ENCODE peak calls at places on chromosomes 7 and 10, in eight cellular contexts. C is effector CD4-positive, alpha-beta T cell; L is HFF-Myc; T is stimulated activated CD4-positive, alpha-beta T cell treated with anti-CD3 and anti-CD28 coated beads, Interleukin-1b, Interleukin-23, amount 100 ng/mL, for 24 hours; I is NCI-H2081; D is GOT3; K is iPS-NIHi11; H is heart left ventricle. S is an unnamed sample.

GRCh38 chr7:26202019-26202985 is 757 bp downstream of the CBX3 start:
- DNase-seq in C (peak), L (no peak), T (peak), I (peak), D (no peak), K (peak), H (peak), S (peak)

GRCh38 chr7:106681815-106682495 is 21.0 kb upstream of the CCDC71L start:
- DNase-seq in C (no peak), L (no peak), T (no peak), I (no peak), D (no peak), K (no peak), H (no peak), S (no peak)

GRCh38 chr7:28802450-28802849 is 155.7 kb downstream of the TRIL start:
- DNase-seq in C (no peak), L (no peak), T (no peak), I (no peak), D (no peak), K (no peak), H (no peak), S (no peak)

GRCh38 chr7:29839302-29839701 is 33.0 kb downstream of the WIPF3 start:
- DNase-seq in C (no peak), L (peak), T (no peak), I (no peak), D (no peak), K (no peak), H (peak), S (no peak)

GRCh38 chr10:124992462-124993344 is 50.8 kb downstream of the ZRANB1 start:
- DNase-seq in C (no peak), L (peak), T (no peak), I (peak), D (no peak), K (peak), H (peak), S (peak)

GRCh38 chr7:4042402-4042801 is 639.7 kb upstream of the FOXK1 start:
- DNase-seq in C (no peak), L (no peak), T (no peak), I (peak), D (no peak), K (no peak), H (no peak), S (no peak)

GRCh38 chr10:74898201-74898976 is 72.0 kb downstream of the KAT6B start:
- DNase-seq in C (no peak), L (no peak), T (no peak), I (no peak), D (no peak), K (no peak), H (no peak), S (no peak)

GRCh38 chr7:120725376-120726039 is 132.4 kb downstream of the TSPAN12 start:
- DNase-seq in C (no peak), L (peak), T (no peak), I (peak), D (no peak), K (peak), H (no peak), S (no peak)

GRCh38 chr7:75798770-75799169 is 14.8 kb downstream of the CCL24 start:
- DNase-seq in C (no peak), L (no peak), T (no peak), I (no peak), D (no peak), K (no peak), H (no peak), S (no peak)

GRCh38 chr7:107170051-107170661 is 1.4 kb downstream of the HBP1 start:
- DNase-seq in C (no peak), L (no peak), T (no peak), I (no peak), D (no peak), K (no peak), H (no peak), S (no peak)

GRCh38 chr7:151895695-151896485 is 19.0 kb upstream of the PRKAG2 start:
- DNase-seq in C (no peak), L (no peak), T (no peak), I (no peak), D (no peak), K (no peak), H (no peak), S (peak)

GRCh38 chr10:103186128-103186527 is 6.9 kb downstream of the NT5C2 start:
- DNase-seq in C (no peak), L (no peak), T (no peak), I (no peak), D (no peak), K (no peak), H (no peak), S (no peak)

GRCh38 chr7:151131622-151132293 is 35.7 kb downstream of the GBX1 start:
- DNase-seq in C (no peak), L (no peak), T (no peak), I (no peak), D (no peak), K (no peak), H (peak), S (no peak)

GRCh38 chr10:126397640-126398382 is 9.5 kb upstream of the ADAM12 start:
- DNase-seq in C (no peak), L (peak), T (no peak), I (no peak), D (peak), K (no peak), H (no peak), S (no peak)

GRCh38 chr7:32887395-32887794 is 4.2 kb downstream of the KBTBD2 start:
- DNase-seq in C (no peak), L (no peak), T (no peak), I (peak), D (no peak), K (no peak), H (no peak), S (no peak)

GRCh38 chr10:128017825-128018224 is 108.4 kb downstream of the MKI67 start:
- DNase-seq in C (no peak), L (no peak), T (no peak), I (no peak), D (no peak), K (no peak), H (no peak), S (no peak)

GRCh38 chr7:123538897-123539296 is 4.5 kb upstream of the IQUB start:
- DNase-seq in C (no peak), L (no peak), T (no peak), I (no peak), D (no peak), K (no peak), H (no peak), S (no peak)

GRCh38 chr10:70312972-70313371 is 29.2 kb upstream of the NPFFR1 start:
- DNase-seq in C (no peak), L (no peak), T (no peak), I (no peak), D (no peak), K (no peak), H (peak), S (no peak)

GRCh38 chr10:84308481-84309304 is 19.7 kb upstream of the CCSER2 start:
- DNase-seq in C (no peak), L (no peak), T (no peak), I (peak), D (no peak), K (no peak), H (peak), S (no peak)

GRCh38 chr7:6271694-6272371 is 591 bp downstream of the CYTH3 start:
- DNase-seq in C (no peak), L (no peak), T (no peak), I (peak), D (no peak), K (no peak), H (peak), S (no peak)

GRCh38 chr7:27520828-27521790 is 141.6 kb downstream of the HIBADH start:
- DNase-seq in C (no peak), L (no peak), T (no peak), I (no peak), D (no peak), K (no peak), H (no peak), S (no peak)

GRCh38 chr10:75344170-75344569 is 57.4 kb downstream of the ZNF503 start:
- DNase-seq in C (no peak), L (no peak), T (no peak), I (no peak), D (no peak), K (no peak), H (no peak), S (no peak)

GRCh38 chr10:75801121-75801520 is 369.7 kb downstream of the LRMDA start:
- DNase-seq in C (no peak), L (no peak), T (no peak), I (no peak), D (no peak), K (peak), H (no peak), S (no peak)

GRCh38 chr7:74586258-74587200 is 71.0 kb upstream of the GTF2I start:
- DNase-seq in C (no peak), L (no peak), T (no peak), I (no peak), D (no peak), K (no peak), H (no peak), S (no peak)

GRCh38 chr10:3239920-3240909 is 67.6 kb upstream of the PITRM1 start:
- DNase-seq in C (no peak), L (no peak), T (no peak), I (no peak), D (no peak), K (no peak), H (no peak), S (no peak)

GRCh38 chr10:124353896-124354295 is 64.8 kb downstream of the OAT start:
- DNase-seq in C (no peak), L (no peak), T (no peak), I (no peak), D (no peak), K (no peak), H (no peak), S (no peak)

GRCh38 chr7:88307412-88307811 is 718 bp upstream of the STEAP4 start:
- DNase-seq in C (no peak), L (no peak), T (no peak), I (no peak), D (no peak), K (no peak), H (no peak), S (no peak)

GRCh38 chr10:102243304-102243703 is 2.0 kb upstream of the PITX3 start:
- DNase-seq in C (no peak), L (no peak), T (no peak), I (no peak), D (no peak), K (no peak), H (no peak), S (no peak)

GRCh38 chr7:20793258-20793657 is 6.6 kb upstream of the SP8 start:
- DNase-seq in C (no peak), L (no peak), T (no peak), I (peak), D (no peak), K (no peak), H (no peak), S (no peak)

GRCh38 chr10:2968401-2968800 is 98.9 kb upstream of the PFKP start:
- DNase-seq in C (no peak), L (peak), T (no peak), I (no peak), D (peak), K (no peak), H (no peak), S (no peak)

GRCh38 chr7:104252409-104253134 is 44.8 kb upstream of the ORC5 start:
- DNase-seq in C (no peak), L (no peak), T (no peak), I (no peak), D (no peak), K (no peak), H (no peak), S (peak)

GRCh38 chr10:3412071-3412582 is 239.5 kb upstream of the PITRM1 start:
- DNase-seq in C (no peak), L (no peak), T (no peak), I (no peak), D (no peak), K (no peak), H (no peak), S (no peak)

GRCh38 chr10:23148214-23148613 is 43.9 kb upstream of the PTF1A start:
- DNase-seq in C (no peak), L (no peak), T (no peak), I (no peak), D (no peak), K (no peak), H (no peak), S (no peak)

GRCh38 chr7:158396982-158397862 is 190.4 kb downstream of the PTPRN2 start:
- DNase-seq in C (no peak), L (no peak), T (no peak), I (no peak), D (no peak), K (no peak), H (no peak), S (no peak)

GRCh38 chr7:34425631-34426384 is 232.2 kb upstream of the NPSR1 start:
- DNase-seq in C (no peak), L (no peak), T (no peak), I (no peak), D (no peak), K (no peak), H (no peak), S (no peak)

GRCh38 chr10:118314882-118315281 is 27.2 kb downstream of the FAM204A start:
- DNase-seq in C (no peak), L (no peak), T (no peak), I (no peak), D (no peak), K (no peak), H (no peak), S (no peak)

GRCh38 chr7:56115852-56116538 is at the start of gene NUPR2:
- DNase-seq in C (no peak), L (no peak), T (no peak), I (no peak), D (no peak), K (no peak), H (no peak), S (no peak)

GRCh38 chr10:30782543-30783461 is 153.2 kb upstream of the LYZL2 start:
- DNase-seq in C (no peak), L (peak), T (no peak), I (no peak), D (no peak), K (no peak), H (peak), S (no peak)

GRCh38 chr7:153152786-153153185 is 393.2 kb downstream of the ACTR3B start:
- DNase-seq in C (no peak), L (no peak), T (no peak), I (no peak), D (no peak), K (no peak), H (no peak), S (no peak)

GRCh38 chr10:72875250-72876055 is 18.1 kb upstream of the OIT3 start:
- DNase-seq in C (no peak), L (no peak), T (no peak), I (peak), D (no peak), K (peak), H (no peak), S (no peak)

S was measured in Caco-2.